ENCODE peak calls at places on chromosome 14, in nine cellular contexts. C is HCT116, L is MM.1S, Y is GM23338, X is hepatocyte, E is GM23248, H is SK-N-SH, I is PC-3, Q is OCI-LY7. Z is an unnamed sample.

GRCh38 chr14:75831971-75832370 is 149.8 kb downstream of the TGFB3 start:
- DNase-seq in E (peak; percentile 71), H (no peak), Q (no peak), X (peak; percentile 44), I (peak; percentile 94), C (no peak), Y (no peak), L (no peak), Z (no peak)

GRCh38 chr14:95998656-95999055 is 40.5 kb upstream of the C14orf132 start:
- DNase-seq in E (peak; percentile 73), X (no peak), Y (no peak), L (no peak), H (peak; percentile 43), C (peak; percentile 16), I (peak; percentile 33), Q (peak; percentile 10), Z (no peak)

GRCh38 chr14:95562892-95563685 is 28.2 kb downstream of the GLRX5 start:
- DNase-seq in Y (no peak), H (no peak), E (peak; percentile 5), L (no peak), X (no peak), C (no peak), I (no peak), Q (no peak), Z (no peak)

GRCh38 chr14:64736271-64737131 is 32.3 kb downstream of the PLEKHG3 start:
- DNase-seq in H (no peak), E (no peak), C (no peak), Y (peak; percentile 48), L (no peak), Q (no peak), I (no peak), X (peak; percentile 70), Z (no peak)

GRCh38 chr14:78170203-78170602 is at the start of gene NRXN3:
- DNase-seq in C (no peak), E (no peak), Y (peak; percentile 86), Q (no peak), I (no peak), X (peak; percentile 53), H (peak; percentile 73), L (no peak), Z (peak; percentile 81)

GRCh38 chr14:94560782-94561655 is at the start of gene SERPINA4:
- DNase-seq in I (no peak), H (no peak), E (no peak), C (no peak), L (no peak), Y (no peak), X (peak; percentile 40), Q (no peak), Z (no peak)

GRCh38 chr14:39873793-39874192 is 441.6 kb upstream of the FBXO33 start:
- DNase-seq in L (no peak), C (no peak), I (peak; percentile 31), X (no peak), H (no peak), E (no peak), Q (no peak), Y (no peak), Z (no peak)

GRCh38 chr14:54147285-54147684 is 190.7 kb upstream of the BMP4 start:
- DNase-seq in Q (no peak), Y (no peak), C (no peak), E (peak; percentile 57), I (peak; percentile 94), X (no peak), H (no peak), L (no peak), Z (no peak)

GRCh38 chr14:101112351-101113107 is 209.0 kb upstream of the RTL1 start:
- DNase-seq in H (peak; percentile 20), C (no peak), X (no peak), Y (no peak), I (no peak), Q (no peak), L (no peak), E (no peak), Z (no peak)

GRCh38 chr14:39680777-39681176 is 248.5 kb upstream of the FBXO33 start:
- DNase-seq in Y (no peak), C (no peak), X (no peak), L (no peak), Q (peak; percentile 32), E (no peak), I (no peak), H (no peak), Z (no peak)

GRCh38 chr14:77009014-77009413 is 19.5 kb downstream of the IRF2BPL start:
- DNase-seq in E (no peak), C (no peak), L (no peak), Q (no peak), H (no peak), I (peak; percentile 64), X (no peak), Y (no peak), Z (no peak)

GRCh38 chr14:92950193-92950540 is 27.2 kb downstream of the CHGA start:
- DNase-seq in C (no peak), L (no peak), H (no peak), Q (no peak), E (no peak), X (no peak), Y (no peak), I (no peak), Z (no peak)

GRCh38 chr14:92946847-92947545 is 24.0 kb downstream of the CHGA start:
- DNase-seq in E (no peak), X (no peak), C (no peak), I (no peak), Q (no peak), H (no peak), L (no peak), Y (no peak), Z (no peak)

GRCh38 chr14:92950773-92951172 is 27.8 kb downstream of the CHGA start:
- DNase-seq in E (no peak), C (no peak), H (no peak), I (no peak), L (no peak), Y (no peak), Q (no peak), X (no peak), Z (no peak)

GRCh38 chr14:92949496-92950192 is 26.7 kb downstream of the CHGA start:
- DNase-seq in X (no peak), Q (no peak), H (no peak), E (no peak), I (no peak), Y (no peak), L (no peak), C (no peak), Z (no peak)

DNA sequence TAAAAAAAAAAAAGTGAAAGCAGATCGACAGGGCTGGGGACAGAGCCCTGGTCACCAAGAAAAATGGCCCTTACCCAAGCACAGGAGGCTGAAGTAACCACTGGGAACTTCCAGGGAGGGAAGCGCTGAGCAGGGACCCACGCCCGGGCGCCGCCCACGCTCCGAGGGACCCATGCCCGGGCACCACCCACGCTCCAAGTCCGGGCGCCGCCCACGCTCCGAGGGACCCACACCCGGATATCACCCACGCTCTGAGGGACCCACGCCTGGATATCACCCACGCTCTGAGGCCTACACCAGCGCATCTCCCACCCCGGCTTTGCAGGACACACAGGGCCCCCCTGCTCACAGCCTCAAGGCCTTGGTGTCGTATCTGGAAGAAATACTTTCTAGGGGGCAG is 25.7 kb downstream of the CHGA start:
- DNase-seq in L (no peak), X (no peak), E (no peak), H (no peak), Q (no peak), C (no peak), Y (no peak), I (no peak), Z (no peak)
- TF ChIP-seq EZH2phosphoT487 in L (no peak), X (no peak), E (no peak), H (no peak), Q (no peak), C (no peak), Y (no peak), I (no peak), Z (no peak)

DNA sequence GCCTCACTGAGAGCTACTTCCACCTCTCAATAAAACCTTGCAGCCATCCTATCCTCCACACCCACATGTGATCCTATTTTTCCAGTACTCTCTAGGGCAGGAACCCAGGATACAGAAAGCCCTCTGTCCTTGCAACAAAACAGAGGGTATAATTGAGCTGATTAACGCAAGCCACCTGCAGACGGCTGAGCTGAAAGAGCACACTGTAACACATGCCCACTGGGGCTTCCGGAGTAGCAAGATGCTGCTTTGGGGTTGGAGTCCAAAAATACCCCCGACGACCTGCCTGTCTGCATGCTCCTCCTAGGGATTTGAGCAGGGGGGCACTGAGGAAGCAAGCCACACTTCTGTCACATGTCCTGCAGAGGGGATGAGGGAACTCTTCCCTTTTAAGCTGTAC is 401.1 kb upstream of the FOXG1 start:
- DNase-seq in L (no peak), H (no peak), X (no peak), E (no peak), Q (no peak), C (no peak), Y (no peak), I (no peak), Z (no peak)
- TF ChIP-seq EZH2phosphoT487 in L (no peak), H (no peak), X (no peak), E (no peak), Q (no peak), C (no peak), Y (no peak), I (no peak), Z (no peak)

DNA sequence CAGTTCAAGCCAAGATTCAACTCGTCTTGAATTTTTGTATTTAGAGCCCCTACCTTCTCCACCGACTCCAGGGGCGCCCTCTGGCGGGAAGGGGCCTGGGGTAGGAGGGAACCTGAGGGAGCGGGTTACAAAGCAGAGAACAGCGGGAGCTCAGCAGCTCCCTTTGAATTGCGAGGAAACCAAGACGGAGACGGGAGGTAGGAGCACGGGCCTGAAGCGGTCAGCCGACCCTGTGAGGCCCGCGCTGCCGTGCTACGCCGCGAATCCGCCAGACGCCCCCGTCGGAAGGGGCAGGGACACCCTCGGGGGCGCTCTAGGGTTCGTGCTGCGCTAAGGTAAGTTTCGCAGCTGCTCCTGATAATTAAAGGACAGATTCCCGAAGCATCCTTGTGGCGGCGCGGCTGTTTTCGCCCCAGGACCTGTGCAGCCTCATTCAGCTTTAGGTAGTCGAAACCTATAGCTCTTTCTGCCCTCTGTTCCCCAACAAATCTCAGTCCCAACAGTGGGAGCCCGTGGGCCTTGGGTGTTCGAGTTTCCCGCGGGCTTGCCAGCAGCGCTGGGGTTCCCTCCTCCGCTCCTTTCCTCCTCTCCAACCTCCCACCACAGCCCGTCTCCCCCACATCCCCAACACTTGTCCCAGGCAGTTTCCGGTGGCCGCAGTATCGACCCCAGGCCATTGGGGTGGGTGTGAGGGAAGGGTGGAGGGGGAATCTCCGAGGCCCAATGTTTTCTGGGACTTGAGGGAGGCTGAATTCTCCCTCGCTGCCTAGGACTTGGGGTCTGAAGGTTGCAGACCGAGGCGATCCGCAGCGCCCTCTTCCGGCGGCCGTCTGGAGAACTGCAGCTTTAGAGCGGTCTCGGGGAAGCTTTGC is 5.1 kb upstream of the NKX2-1 start:
- DNase-seq in E (peak; percentile 46), H (peak; percentile 61), L (no peak), I (peak; percentile 62), X (peak; percentile 71), Q (no peak), Y (peak; percentile 94), C (peak; percentile 65), Z (peak; percentile 93)
- TF ChIP-seq EZH2phosphoT487 in E (no peak), H (no peak), L (no peak), I (no peak), X (peak; percentile 33), Q (no peak), Y (no peak), C (no peak), Z (peak; percentile 80)

DNA sequence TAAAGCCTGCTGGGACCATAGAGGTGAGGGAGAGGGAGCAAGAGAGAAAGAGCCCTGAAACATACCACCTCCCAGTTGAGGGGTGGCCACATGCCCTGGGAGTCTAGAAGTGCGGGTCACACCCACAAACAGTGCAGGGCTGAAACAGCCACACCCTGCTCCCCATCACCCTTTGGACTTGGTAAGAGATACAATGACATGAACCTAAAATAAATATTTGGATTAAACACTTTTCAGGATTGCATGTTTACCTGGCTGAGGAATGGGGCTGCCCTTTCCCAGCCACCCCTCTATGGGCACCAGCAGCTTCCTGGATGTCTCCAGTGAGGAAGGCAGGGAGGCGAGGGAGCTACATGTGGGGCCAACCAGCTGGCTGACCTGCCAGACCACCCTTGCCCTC is 39.0 kb upstream of the TC2N start:
- DNase-seq in Q (no peak), I (no peak), E (no peak), Y (no peak), X (no peak), H (no peak), C (no peak), L (no peak), Z (no peak)
- TF ChIP-seq EZH2phosphoT487 in Q (no peak), I (no peak), E (no peak), Y (no peak), X (no peak), H (no peak), C (no peak), L (no peak), Z (no peak)

Z was measured in neural progenitor cell.